ENCODE peak calls at places on chromosomes 16 and 17, in seven cellular contexts. S is fibroblast of pulmonary artery, Y is AG04450, J is AG10803, O is endodermal cell, A is ascending aorta, B is right lobe of liver. U is an unnamed sample.

GRCh38 chr17:15469260-15469659 is 1.8 kb upstream of the CDRT4 start:
- DNase-seq in S (peak), J (no peak), O (no peak), A (peak), Y (no peak), B (no peak), U (peak)

GRCh38 chr17:81706757-81707624 is 3.8 kb downstream of the MRPL12 start:
- DNase-seq in O (peak), B (no peak), S (no peak), Y (no peak), J (no peak), A (no peak), U (no peak)

GRCh38 chr16:23508589-23509440 is 1.5 kb downstream of the GGA2 start:
- DNase-seq in S (peak), O (peak), B (no peak), Y (no peak), J (peak), A (no peak), U (peak)

GRCh38 chr17:17147821-17148220 is 58.3 kb downstream of the PLD6 start:
- DNase-seq in Y (no peak), B (no peak), A (no peak), S (peak), J (peak), O (no peak), U (peak)

GRCh38 chr16:2296662-2297505 is 29.0 kb upstream of the RNPS1 start:
- DNase-seq in S (peak), Y (no peak), J (peak), O (peak), A (no peak), B (no peak), U (peak)

GRCh38 chr16:74830646-74831045 is 56.0 kb upstream of the FA2H start:
- DNase-seq in Y (no peak), S (no peak), O (no peak), J (no peak), A (no peak), B (no peak), U (no peak)

GRCh38 chr17:61837175-61838051 is 25.9 kb downstream of the BRIP1 start:
- DNase-seq in O (peak), A (no peak), B (peak), J (peak), S (peak), Y (peak), U (peak)

GRCh38 chr17:17511971-17512858 is 16.0 kb upstream of the RASD1 start:
- DNase-seq in A (no peak), O (no peak), S (peak), J (peak), B (no peak), Y (peak), U (peak)

GRCh38 chr17:44363613-44364159 is at the start of gene FAM171A2:
- DNase-seq in A (no peak), O (peak), S (peak), J (peak), B (peak), Y (peak), U (peak)

GRCh38 chr16:84229421-84229820 is 10.4 kb downstream of the KCNG4 start:
- DNase-seq in Y (no peak), S (no peak), A (no peak), B (no peak), O (no peak), J (no peak), U (no peak)

GRCh38 chr17:30378191-30378796 is 433 bp upstream of the CPD start:
- DNase-seq in O (peak), S (peak), B (no peak), A (no peak), J (no peak), Y (no peak), U (no peak)

GRCh38 chr17:45732926-45733505 is 51.1 kb upstream of the CRHR1 start:
- DNase-seq in Y (no peak), B (no peak), O (peak), S (no peak), A (no peak), J (no peak), U (no peak)

GRCh38 chr16:88759245-88759975 is 25.6 kb downstream of the PIEZO1 start:
- DNase-seq in O (peak), J (no peak), S (peak), A (no peak), Y (no peak), B (peak), U (peak)

GRCh38 chr17:63015824-63016223 is 49.8 kb downstream of the TANC2 start:
- DNase-seq in A (no peak), J (no peak), O (no peak), S (no peak), Y (no peak), B (no peak), U (no peak)

GRCh38 chr17:77753691-77754265 is 204.7 kb upstream of the TNRC6C start:
- DNase-seq in B (peak), Y (no peak), O (peak), S (no peak), A (peak), J (no peak), U (no peak)

GRCh38 chr16:14196539-14196938 is 125.4 kb downstream of the MRTFB start:
- DNase-seq in B (no peak), S (peak), Y (no peak), A (no peak), O (no peak), J (no peak), U (no peak)

GRCh38 chr16:22232277-22233049 is 26.4 kb downstream of the EEF2K start:
- DNase-seq in O (no peak), A (no peak), J (no peak), B (peak), Y (no peak), S (peak), U (peak)

GRCh38 chr17:57663326-57664070 is 81.6 kb downstream of the CCDC182 start:
- DNase-seq in Y (no peak), S (no peak), B (no peak), A (peak), J (no peak), O (peak), U (peak)
- H3K4me3 ChIP-seq in Y (no peak), S (no peak), B (no peak), A (peak), J (peak), O (no peak), U (no peak)

GRCh38 chr17:73359987-73360410 is 48.2 kb upstream of the CDC42EP4 start:
- DNase-seq in B (peak), S (no peak), J (no peak), A (no peak), O (peak), Y (no peak), U (no peak)
- H3K4me3 ChIP-seq in B (no peak), S (no peak), J (no peak), A (no peak), O (no peak), Y (no peak), U (no peak)

GRCh38 chr16:4612474-4612931 is 2.2 kb downstream of the UBALD1 start:
- DNase-seq in B (no peak), Y (no peak), O (peak), S (no peak), A (no peak), J (no peak), U (no peak)
- H3K4me3 ChIP-seq in B (no peak), Y (peak), O (peak), S (peak), A (peak), J (peak), U (no peak)

GRCh38 chr17:38728290-38728831 is 1.8 kb upstream of the CISD3 start:
- DNase-seq in O (no peak), B (peak), J (no peak), A (no peak), S (no peak), Y (no peak), U (no peak)
- H3K4me3 ChIP-seq in O (no peak), B (no peak), J (no peak), A (no peak), S (no peak), Y (no peak), U (no peak)

U was measured in fibroblast of mammary gland.